ENCODE peak calls at places on chromosome 3, in ten cellular contexts. I, K, V, C, Q, R, T, F, J and P are unnamed samples.

GRCh38 chr3:105960381-105960780 is 91.6 kb upstream of the CBLB start:
- DNase-seq in I (no peak), K (no peak), V (no peak), C (no peak), Q (no peak), R (no peak), T (peak; percentile 37), F (no peak), J (no peak), P (no peak)

GRCh38 chr3:163266731-163267130 is 1770.1 kb downstream of the OTOL1 start:
- DNase-seq in I (no peak), K (no peak), V (no peak), C (no peak), Q (no peak), R (no peak), T (no peak), F (no peak), J (no peak), P (no peak)

GRCh38 chr3:124441766-124442165 is 288.5 kb upstream of the UMPS start:
- DNase-seq in I (no peak), K (no peak), V (no peak), C (no peak), Q (no peak), R (no peak), T (no peak), F (no peak), J (no peak), P (no peak)

GRCh38 chr3:39025222-39025970 is 26.3 kb downstream of the SCN11A start:
- DNase-seq in I (no peak), K (no peak), V (no peak), C (peak; percentile 14), Q (peak; percentile 53), R (no peak), T (peak; percentile 19), F (peak; percentile 82), J (no peak), P (no peak)

GRCh38 chr3:196339493-196340254 is 1.5 kb upstream of the TM4SF19 start:
- DNase-seq in I (no peak), K (no peak), V (no peak), C (peak; percentile 64), Q (no peak), R (no peak), T (no peak), F (no peak), J (no peak), P (no peak)

GRCh38 chr3:190495796-190496195 is 18.1 kb upstream of the IL1RAP start:
- DNase-seq in I (no peak), K (no peak), V (no peak), C (no peak), Q (no peak), R (no peak), T (no peak), F (no peak), J (no peak), P (no peak)

GRCh38 chr3:48403533-48404439 is 26.1 kb downstream of the PLXNB1 start:
- DNase-seq in I (peak; percentile 11), K (no peak), V (peak; percentile 11), C (no peak), Q (peak; percentile 44), R (no peak), T (no peak), F (peak; percentile 13), J (no peak), P (peak; percentile 24)

GRCh38 chr3:152113992-152114651 is 154.6 kb upstream of the MBNL1 start:
- DNase-seq in I (no peak), K (no peak), V (no peak), C (no peak), Q (no peak), R (no peak), T (no peak), F (no peak), J (no peak), P (no peak)

GRCh38 chr3:150268426-150269321 is 139.4 kb upstream of the TSC22D2 start:
- DNase-seq in I (no peak), K (no peak), V (no peak), C (no peak), Q (no peak), R (peak; percentile 49), T (no peak), F (no peak), J (no peak), P (no peak)

GRCh38 chr3:72951259-72951722 is 45.3 kb upstream of the PPP4R2 start:
- DNase-seq in I (no peak), K (no peak), V (no peak), C (no peak), Q (no peak), R (no peak), T (no peak), F (no peak), J (no peak), P (no peak)

GRCh38 chr3:10983219-10983916 is 9.2 kb upstream of the SLC6A1 start:
- DNase-seq in I (no peak), K (no peak), V (peak; percentile 55), C (peak; percentile 3), Q (peak; percentile 65), R (peak; percentile 29), T (peak; percentile 58), F (no peak), J (peak; percentile 49), P (peak; percentile 86)

GRCh38 chr3:145182196-145182911 is 978.6 kb downstream of the PLOD2 start:
- DNase-seq in I (no peak), K (no peak), V (no peak), C (no peak), Q (no peak), R (no peak), T (no peak), F (no peak), J (no peak), P (no peak)

GRCh38 chr3:65811917-65812316 is 226.8 kb downstream of the MAGI1 start:
- DNase-seq in I (no peak), K (no peak), V (no peak), C (peak; percentile 33), Q (no peak), R (no peak), T (no peak), F (no peak), J (no peak), P (no peak)

GRCh38 chr3:132435239-132435910 is 18.1 kb downstream of the DNAJC13 start:
- DNase-seq in I (no peak), K (no peak), V (no peak), C (no peak), Q (no peak), R (no peak), T (no peak), F (no peak), J (no peak), P (no peak)

GRCh38 chr3:54939591-54940300 is 11.9 kb upstream of the LRTM1 start:
- DNase-seq in I (no peak), K (no peak), V (no peak), C (peak; percentile 74), Q (no peak), R (no peak), T (no peak), F (no peak), J (no peak), P (no peak)

GRCh38 chr3:63998852-63999754 is 24.2 kb downstream of the PSMD6 start:
- DNase-seq in I (no peak), K (no peak), V (peak; percentile 79), C (no peak), Q (no peak), R (no peak), T (no peak), F (no peak), J (no peak), P (no peak)

GRCh38 chr3:126621627-126622345 is 33.1 kb downstream of the TXNRD3 start:
- DNase-seq in I (no peak), K (no peak), V (no peak), C (peak; percentile 70), Q (no peak), R (no peak), T (no peak), F (no peak), J (no peak), P (no peak)

GRCh38 chr3:147943265-147943945 is 534.2 kb downstream of the ZIC1 start:
- DNase-seq in I (no peak), K (no peak), V (no peak), C (peak; percentile 96), Q (no peak), R (no peak), T (no peak), F (no peak), J (no peak), P (no peak)

GRCh38 chr3:40608091-40608490 is 83.3 kb downstream of the ZNF621 start:
- DNase-seq in I (no peak), K (no peak), V (no peak), C (no peak), Q (no peak), R (no peak), T (no peak), F (no peak), J (no peak), P (no peak)

GRCh38 chr3:52240059-52240885 is 1.3 kb upstream of the TWF2 start:
- DNase-seq in I (peak; percentile 54), K (peak; percentile 83), V (peak; percentile 68), C (peak; percentile 93), Q (peak; percentile 91), R (peak; percentile 70), T (peak; percentile 86), F (peak; percentile 66), J (peak; percentile 64), P (peak; percentile 55)
- H3K4me3 ChIP-seq in I (peak overlapping the region; percentile 64), K (peak overlapping the region; percentile 80), V (no peak overlapping the region), C (no peak overlapping the region), Q (no peak overlapping the region), R (peak overlapping the region; percentile 95), T (no peak overlapping the region), F (no peak overlapping the region), J (no peak overlapping the region), P (no peak overlapping the region)

DNA sequence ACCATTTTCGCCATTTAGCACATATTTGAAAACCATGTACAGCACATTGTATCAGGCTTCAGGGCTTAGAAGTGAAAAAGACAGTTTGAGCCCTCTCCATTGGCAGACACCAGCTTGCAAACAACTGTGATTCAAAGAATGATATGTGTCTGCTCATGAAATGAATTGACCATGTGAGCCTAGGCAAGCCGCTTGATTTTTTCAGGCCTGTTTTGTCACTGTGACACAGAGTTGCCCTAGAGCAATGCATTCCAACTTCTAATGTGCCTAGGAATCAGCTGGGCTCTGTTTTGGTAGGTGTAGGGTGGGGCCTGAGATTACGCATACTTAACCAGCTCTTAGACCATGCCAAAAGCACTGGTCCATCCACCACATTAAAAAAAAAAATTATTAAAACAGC is 53.0 kb downstream of the ATP2C1 start:
- DNase-seq in I (no peak), K (no peak), V (no peak), C (no peak), Q (no peak), R (no peak), T (no peak), F (no peak), J (no peak), P (no peak)
- H3K36me3 ChIP-seq in I (no peaks in the 10 kb centered on the region), K (no peaks in the 10 kb centered on the region), V (no peaks in the 10 kb centered on the region), C (peaks cover 30% of the 10 kb centered on the region), Q (peaks cover 16% of the 10 kb centered on the region), R (no peaks in the 10 kb centered on the region), T (no peaks in the 10 kb centered on the region), F (no peaks in the 10 kb centered on the region), J (peaks cover 6% of the 10 kb centered on the region), P (no peaks in the 10 kb centered on the region)

GRCh38 chr3:181713673-181714270 is 2.0 kb downstream of the SOX2 start:
- DNase-seq in I (no peak), K (no peak), V (no peak), C (no peak), Q (no peak), R (no peak), T (no peak), F (no peak), J (no peak), P (no peak)
- H3K27me3 ChIP-seq in I (no peaks in the 10 kb centered on the region), K (peaks cover 30% of the 10 kb centered on the region), V (no peaks in the 10 kb centered on the region), C (peaks cover 40% of the 10 kb centered on the region), Q (peaks cover 96% of the 10 kb centered on the region), R (peaks cover 86% of the 10 kb centered on the region), T (no peaks in the 10 kb centered on the region), F (peaks cover 90% of the 10 kb centered on the region), J (peaks cover 27% of the 10 kb centered on the region), P (peaks cover 1% of the 10 kb centered on the region)

GRCh38 chr3:120597445-120598049 is 1.4 kb downstream of the NDUFB4 start:
- DNase-seq in I (no peak), K (no peak), V (no peak), C (no peak), Q (no peak), R (no peak), T (no peak), F (no peak), J (no peak), P (no peak)
- H3K4me3 ChIP-seq in I (peak overlapping the region; percentile 85), K (peak overlapping the region; percentile 71), V (no peak overlapping the region), C (peak overlapping the region; percentile 53), Q (peak overlapping the region; percentile 84), R (peak overlapping the region; percentile 64), T (no peak overlapping the region), F (no peak overlapping the region), J (no peak overlapping the region), P (no peak overlapping the region)